ENCODE peak calls at places on chromosomes 13 and 19, in six cellular contexts. K is cardiac muscle cell, A is foreskin fibroblast, N is fibroblast of lung, T is chondrocyte, C is endothelial cell. H is an unnamed sample.

GRCh38 chr13:112229445-112229844 is 146.7 kb upstream of the SPACA7 start:
- DNase-seq in K (no peak), A (no peak), N (no peak), T (no peak), C (no peak), H (no peak)

GRCh38 chr19:2631213-2631821 is 71.2 kb downstream of the GNG7 start:
- DNase-seq in K (peak; percentile 42), A (no peak), N (peak; percentile 48), T (no peak), C (no peak), H (no peak)

GRCh38 chr13:76717092-76717491 is 169.1 kb downstream of the KCTD12 start:
- DNase-seq in K (no peak), A (no peak), N (no peak), T (no peak), C (no peak), H (peak; percentile 6)

GRCh38 chr19:47608908-47609879 is at the start of gene BICRA:
- DNase-seq in K (peak; percentile 92), A (peak; percentile 74), N (peak; percentile 82), T (no peak), C (peak; percentile 87), H (peak; percentile 83)

GRCh38 chr13:22243519-22244197 is 572.8 kb downstream of the FGF9 start:
- DNase-seq in K (no peak), A (no peak), N (no peak), T (no peak), C (no peak), H (no peak)

GRCh38 chr19:55646889-55647731 is 902 bp upstream of the CCDC106 start:
- DNase-seq in K (no peak), A (no peak), N (no peak), T (no peak), C (no peak), H (no peak)

GRCh38 chr19:18425515-18426415 is 6.6 kb downstream of the SSBP4 start:
- DNase-seq in K (peak; percentile 72), A (peak; percentile 66), N (peak; percentile 59), T (no peak), C (no peak), H (no peak)

GRCh38 chr19:7489609-7490044 is 792 bp upstream of the PEX11G start:
- DNase-seq in K (no peak), A (no peak), N (no peak), T (no peak), C (no peak), H (no peak)

GRCh38 chr19:29873024-29873800 is 61.4 kb downstream of the CCNE1 start:
- DNase-seq in K (peak; percentile 34), A (no peak), N (peak; percentile 9), T (peak; percentile 79), C (peak; percentile 76), H (peak; percentile 23)

GRCh38 chr19:35710784-35711723 is 6.7 kb downstream of the ZBTB32 start:
- DNase-seq in K (no peak), A (no peak), N (no peak), T (no peak), C (no peak), H (no peak)

GRCh38 chr19:40524133-40524549 is 52.5 kb upstream of the SHKBP1 start:
- DNase-seq in K (no peak), A (no peak), N (no peak), T (no peak), C (no peak), H (no peak)

GRCh38 chr13:47175172-47175806 is 278.4 kb upstream of the HTR2A start:
- DNase-seq in K (peak; percentile 65), A (peak; percentile 90), N (peak; percentile 96), T (no peak), C (no peak), H (peak; percentile 45)

GRCh38 chr19:41019346-41019745 is 28.3 kb downstream of the CYP2B6 start:
- DNase-seq in K (no peak), A (no peak), N (no peak), T (no peak), C (no peak), H (no peak)

GRCh38 chr19:47176627-47177090 is 46.0 kb downstream of the SAE1 start:
- DNase-seq in K (peak; percentile 90), A (peak; percentile 88), N (peak; percentile 83), T (no peak), C (no peak), H (peak; percentile 91)

GRCh38 chr13:76715621-76716020 is 170.6 kb downstream of the KCTD12 start:
- DNase-seq in K (no peak), A (no peak), N (no peak), T (no peak), C (no peak), H (no peak)

GRCh38 chr19:16160943-16161560 is 12.3 kb downstream of the CIB3 start:
- DNase-seq in K (peak; percentile 30), A (peak; percentile 67), N (peak; percentile 67), T (no peak), C (no peak), H (peak; percentile 93)

GRCh38 chr13:112854321-112854720 is 114.7 kb upstream of the MCF2L start:
- DNase-seq in K (no peak), A (no peak), N (no peak), T (peak; percentile 50), C (no peak), H (no peak)

GRCh38 chr19:52343548-52343947 is 7.5 kb downstream of the ZNF610 start:
- DNase-seq in K (peak; percentile 27), A (no peak), N (peak; percentile 23), T (no peak), C (peak; percentile 66), H (peak; percentile 22)

GRCh38 chr13:102825921-102826706 is 19.7 kb upstream of the ERCC5 start:
- DNase-seq in K (peak; percentile 95), A (peak; percentile 89), N (peak; percentile 90), T (no peak), C (no peak), H (peak; percentile 91)

GRCh38 chr19:36668646-36669045 is 2.0 kb upstream of the ZNF461 start:
- DNase-seq in K (no peak), A (no peak), N (no peak), T (no peak), C (no peak), H (no peak)

GRCh38 chr19:30997222-30997621 is 352.0 kb downstream of the TSHZ3 start:
- DNase-seq in K (no peak), A (no peak), N (no peak), T (no peak), C (no peak), H (no peak)

GRCh38 chr13:20475927-20476691 is 49.5 kb downstream of the CRYL1 start:
- DNase-seq in K (no peak), A (no peak), N (no peak), T (no peak), C (no peak), H (no peak)

GRCh38 chr19:13441810-13442512 is 64.3 kb downstream of the CACNA1A start:
- DNase-seq in K (peak; percentile 67), A (peak; percentile 12), N (peak; percentile 38), T (no peak), C (peak; percentile 67), H (peak; percentile 57)

GRCh38 chr19:3479177-3479818 is 1.0 kb downstream of the SMIM24 start:
- DNase-seq in K (no peak), A (no peak), N (no peak), T (no peak), C (no peak), H (no peak)

GRCh38 chr13:28204043-28204442 is 65.7 kb downstream of the PAN3 start:
- DNase-seq in K (no peak), A (no peak), N (no peak), T (no peak), C (no peak), H (no peak)

GRCh38 chr13:45007225-45007624 is 17.9 kb downstream of the GPALPP1 start:
- DNase-seq in K (no peak), A (no peak), N (no peak), T (no peak), C (no peak), H (no peak)

GRCh38 chr13:109862627-109863026 is 76.2 kb upstream of the IRS2 start:
- DNase-seq in K (peak; percentile 60), A (peak; percentile 65), N (peak; percentile 63), T (no peak), C (no peak), H (peak; percentile 8)

GRCh38 chr19:57271280-57271679 is 9.0 kb upstream of the ZNF460 start:
- DNase-seq in K (no peak), A (no peak), N (no peak), T (no peak), C (no peak), H (no peak)

GRCh38 chr13:77207943-77208342 is 119.0 kb downstream of the MYCBP2 start:
- DNase-seq in K (peak; percentile 60), A (peak; percentile 82), N (peak; percentile 79), T (no peak), C (no peak), H (no peak)

GRCh38 chr19:55005684-55006488 is 32.2 kb downstream of the GP6 start:
- DNase-seq in K (peak; percentile 1), A (no peak), N (peak; percentile 46), T (no peak), C (no peak), H (peak; percentile 85)

GRCh38 chr13:32314271-32314967 is 744 bp downstream of the ZAR1L start:
- DNase-seq in K (no peak), A (no peak), N (no peak), T (no peak), C (no peak), H (no peak)

GRCh38 chr13:27830010-27830409 is 37.7 kb downstream of the GSX1 start:
- DNase-seq in K (peak; percentile 51), A (no peak), N (peak; percentile 20), T (no peak), C (peak; percentile 81), H (peak; percentile 49)

GRCh38 chr19:10654610-10655456 is 687 bp downstream of the ILF3 start:
- DNase-seq in K (peak; percentile 47), A (no peak), N (no peak), T (peak; percentile 93), C (peak; percentile 55), H (peak; percentile 45)

GRCh38 chr19:34375598-34375997 is 10.6 kb downstream of the GPI start:
- DNase-seq in K (peak; percentile 48), A (no peak), N (peak; percentile 55), T (no peak), C (no peak), H (no peak)
- TF ChIP-seq CTCF in K (no peak), A (no peak), N (no peak), T (no peak), C (no peak), H (no peak)

DNA sequence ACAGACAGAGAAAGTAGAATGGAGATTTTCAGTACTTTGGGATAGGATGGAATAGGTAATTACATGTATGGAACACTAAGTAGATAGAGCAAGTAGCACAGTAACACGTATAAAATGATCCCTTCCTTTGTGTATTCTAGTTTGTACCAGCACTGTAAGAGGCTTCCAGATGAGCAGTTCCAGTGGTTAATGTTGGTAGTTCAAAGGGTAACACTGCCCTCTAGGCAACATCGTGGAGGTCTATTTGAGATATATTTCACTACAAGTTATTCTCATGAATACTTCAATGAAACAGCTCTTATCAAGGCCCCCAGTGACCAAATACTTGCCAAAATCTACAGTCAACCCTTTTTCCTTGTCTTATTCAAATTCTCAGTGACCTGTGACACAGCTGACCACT is 13.5 kb upstream of the ZNF563 start:
- DNase-seq in K (no peak), A (no peak), N (no peak), T (no peak), C (no peak), H (no peak)
- TF ChIP-seq CTCF in K (no peak), A (no peak), N (no peak), T (no peak), C (no peak), H (no peak)

GRCh38 chr19:38676023-38676877 is 28.8 kb downstream of the ACTN4 start:
- DNase-seq in K (peak; percentile 77), A (peak; percentile 60), N (peak; percentile 56), T (no peak), C (no peak), H (no peak)
- TF ChIP-seq CTCF in K (no peak), A (no peak), N (no peak), T (no peak), C (no peak), H (no peak)

GRCh38 chr19:49676136-49676689 is 858 bp upstream of the PRMT1 start:
- DNase-seq in K (peak; percentile 97), A (peak; percentile 88), N (peak; percentile 97), T (no peak), C (peak; percentile 68), H (peak; percentile 94)
- TF ChIP-seq CTCF in K (no peak), A (no peak), N (no peak), T (no peak), C (no peak), H (no peak)